ENCODE peak calls at places on chromosomes 12 and 14, in six cellular contexts. One of them, this sample, is unnamed.

GRCh38 chr14:92447416-92448197 is 66.0 kb upstream of the RIN3 start:
- DNase-seq in HS-27A: no peak
- DNase-seq in EL: no peak
- DNase-seq in T-helper 2 cell: no peak
- DNase-seq in GM23248: no peak
- DNase-seq in kidney tubule cell: no peak
- DNase-seq in this sample: no peak

GRCh38 chr12:91651728-91652127 is 469.1 kb upstream of the DCN start:
- DNase-seq in HS-27A: no peak
- DNase-seq in EL: no peak
- DNase-seq in T-helper 2 cell: no peak
- DNase-seq in GM23248: no peak
- DNase-seq in kidney tubule cell: no peak
- DNase-seq in this sample: no peak

GRCh38 chr12:132117558-132117875 is 26.6 kb downstream of the DDX51 start:
- DNase-seq in HS-27A: no peak
- DNase-seq in EL: no peak
- DNase-seq in T-helper 2 cell: no peak
- DNase-seq in GM23248: no peak
- DNase-seq in kidney tubule cell: no peak
- DNase-seq in this sample: no peak

GRCh38 chr14:99522457-99522891 is 41.3 kb downstream of the CCNK start:
- DNase-seq in HS-27A: no peak
- DNase-seq in EL: peak; percentile 84
- DNase-seq in T-helper 2 cell: no peak
- DNase-seq in GM23248: peak; percentile 89
- DNase-seq in kidney tubule cell: no peak
- DNase-seq in this sample: peak; percentile 89

GRCh38 chr12:69065804-69066203 is 132.8 kb upstream of the CPM start:
- DNase-seq in HS-27A: no peak
- DNase-seq in EL: no peak
- DNase-seq in T-helper 2 cell: no peak
- DNase-seq in GM23248: no peak
- DNase-seq in kidney tubule cell: peak; percentile 41
- DNase-seq in this sample: no peak

GRCh38 chr12:101743242-101743641 is 4.0 kb upstream of the SYCP3 start:
- DNase-seq in HS-27A: no peak
- DNase-seq in EL: no peak
- DNase-seq in T-helper 2 cell: no peak
- DNase-seq in GM23248: no peak
- DNase-seq in kidney tubule cell: no peak
- DNase-seq in this sample: no peak

GRCh38 chr12:8154526-8154925 is 2.3 kb upstream of the ZNF705A start:
- DNase-seq in HS-27A: no peak
- DNase-seq in EL: no peak
- DNase-seq in T-helper 2 cell: peak; percentile 23
- DNase-seq in GM23248: no peak
- DNase-seq in kidney tubule cell: no peak
- DNase-seq in this sample: no peak

GRCh38 chr14:56678838-56679237 is 99.2 kb downstream of the TMEM260 start:
- DNase-seq in HS-27A: no peak
- DNase-seq in EL: no peak
- DNase-seq in T-helper 2 cell: no peak
- DNase-seq in GM23248: no peak
- DNase-seq in kidney tubule cell: no peak
- DNase-seq in this sample: no peak

GRCh38 chr12:74538491-74539258 is 1.0 kb downstream of the ATXN7L3B start:
- DNase-seq in HS-27A: no peak
- DNase-seq in EL: peak; percentile 6
- DNase-seq in T-helper 2 cell: peak; percentile 74
- DNase-seq in GM23248: peak; percentile 40
- DNase-seq in kidney tubule cell: peak; percentile 28
- DNase-seq in this sample: no peak

GRCh38 chr14:102930138-102930752 is 7.8 kb downstream of the AMN start:
- DNase-seq in HS-27A: no peak
- DNase-seq in EL: no peak
- DNase-seq in T-helper 2 cell: no peak
- DNase-seq in GM23248: peak; percentile 49
- DNase-seq in kidney tubule cell: no peak
- DNase-seq in this sample: peak; percentile 54

GRCh38 chr12:4118017-4118510 is 155.5 kb upstream of the CCND2 start:
- DNase-seq in HS-27A: no peak
- DNase-seq in EL: peak; percentile 75
- DNase-seq in T-helper 2 cell: peak; percentile 89
- DNase-seq in GM23248: peak; percentile 37
- DNase-seq in kidney tubule cell: peak; percentile 79
- DNase-seq in this sample: no peak

GRCh38 chr12:85275359-85275758 is 4.7 kb upstream of the ALX1 start:
- DNase-seq in HS-27A: no peak
- DNase-seq in EL: no peak
- DNase-seq in T-helper 2 cell: no peak
- DNase-seq in GM23248: no peak
- DNase-seq in kidney tubule cell: no peak
- DNase-seq in this sample: no peak

GRCh38 chr12:119594772-119595445 is 1.3 kb downstream of the TMEM233 start:
- DNase-seq in HS-27A: no peak
- DNase-seq in EL: no peak
- DNase-seq in T-helper 2 cell: no peak
- DNase-seq in GM23248: peak; percentile 6
- DNase-seq in kidney tubule cell: peak; percentile 54
- DNase-seq in this sample: peak; percentile 33